ENCODE peak calls at places on chromosomes 5 and 9, in nine cellular contexts. T is right lobe of liver, D is NCI-H524 treated with DMSO at 0.1 percent for 48 hours, A is GF-D8, K is astrocyte of the spinal cord, O is T-helper 9 cell, E is activated gamma-delta T cell treated with Interleukin-2 at 50 U/mL for 16 hours, P is sciatic nerve, H is fibroblast of pulmonary artery. Y is an unnamed sample.

GRCh38 chr9:16010221-16010620 is 457.4 kb downstream of the CCDC171 start:
- DNase-seq in T (no peak), D (no peak), A (no peak), K (no peak), O (no peak), E (no peak), P (no peak), H (no peak), Y (no peak)

GRCh38 chr9:4762889-4763521 is 22.0 kb upstream of the AK3 start:
- DNase-seq in T (peak), D (no peak), A (peak), K (peak), O (no peak), E (no peak), P (no peak), H (peak), Y (no peak)

GRCh38 chr9:36970007-36970888 is 63.8 kb downstream of the PAX5 start:
- DNase-seq in T (peak), D (no peak), A (no peak), K (no peak), O (no peak), E (no peak), P (no peak), H (no peak), Y (no peak)

GRCh38 chr9:3490957-3491356 is 34.8 kb downstream of the RFX3 start:
- DNase-seq in T (no peak), D (no peak), A (no peak), K (no peak), O (no peak), E (no peak), P (no peak), H (no peak), Y (no peak)

GRCh38 chr5:4228708-4229107 is 633.1 kb downstream of the IRX1 start:
- DNase-seq in T (no peak), D (no peak), A (no peak), K (no peak), O (no peak), E (no peak), P (no peak), H (no peak), Y (no peak)

GRCh38 chr5:119083679-119084078 is 12.8 kb downstream of the DMXL1 start:
- DNase-seq in T (no peak), D (no peak), A (no peak), K (no peak), O (no peak), E (no peak), P (no peak), H (no peak), Y (no peak)

GRCh38 chr5:59799668-59800374 is 93.7 kb downstream of the PDE4D start:
- DNase-seq in T (no peak), D (peak), A (peak), K (peak), O (no peak), E (no peak), P (no peak), H (peak), Y (peak)

GRCh38 chr9:134981829-134982228 is 64.1 kb upstream of the FCN1 start:
- DNase-seq in T (peak), D (no peak), A (no peak), K (no peak), O (no peak), E (no peak), P (peak), H (no peak), Y (no peak)

GRCh38 chr9:137156567-137157375 is 13.1 kb downstream of the LRRC26 start:
- DNase-seq in T (no peak), D (no peak), A (no peak), K (peak), O (peak), E (peak), P (no peak), H (peak), Y (no peak)

GRCh38 chr5:176780951-176781350 is 29.4 kb upstream of the UNC5A start:
- DNase-seq in T (peak), D (no peak), A (no peak), K (no peak), O (no peak), E (no peak), P (peak), H (no peak), Y (no peak)

GRCh38 chr9:33677506-33677809 is 117.9 kb upstream of the PRSS3 start:
- DNase-seq in T (no peak), D (no peak), A (no peak), K (no peak), O (no peak), E (no peak), P (no peak), H (no peak), Y (no peak)

GRCh38 chr9:124392254-124392653 is 23.0 kb downstream of the PSMB7 start:
- DNase-seq in T (no peak), D (no peak), A (peak), K (no peak), O (no peak), E (no peak), P (no peak), H (no peak), Y (no peak)

GRCh38 chr5:3118321-3118720 is 366.8 kb upstream of the IRX2 start:
- DNase-seq in T (no peak), D (no peak), A (no peak), K (no peak), O (no peak), E (no peak), P (no peak), H (no peak), Y (no peak)